ENCODE peak calls at places on chromosome 14, in seven cellular contexts. One of them, this sample, is unnamed.

GRCh38 chr14:103871596-103872480 is 24.5 kb upstream of the PPP1R13B start:
- DNase-seq in choroid plexus epithelial cell: no peak
- DNase-seq in memory B cell: peak; percentile 49
- DNase-seq in renal cortical epithelial cell: no peak
- DNase-seq in COLO829: no peak
- DNase-seq in neural crest cell: no peak
- DNase-seq in aorta: peak; percentile 68
- DNase-seq in this sample: no peak

GRCh38 chr14:68246074-68246980 is 426.7 kb downstream of the RAD51B start:
- DNase-seq in choroid plexus epithelial cell: peak; percentile 42
- DNase-seq in renal cortical epithelial cell: no peak
- DNase-seq in memory B cell: no peak
- DNase-seq in neural crest cell: no peak
- DNase-seq in COLO829: no peak
- DNase-seq in aorta: no peak
- DNase-seq in this sample: no peak

GRCh38 chr14:57732886-57733285 is 133.0 kb downstream of the SLC35F4 start:
- DNase-seq in neural crest cell: no peak
- DNase-seq in renal cortical epithelial cell: no peak
- DNase-seq in COLO829: no peak
- DNase-seq in memory B cell: no peak
- DNase-seq in aorta: no peak
- DNase-seq in choroid plexus epithelial cell: peak; percentile 73
- DNase-seq in this sample: no peak

GRCh38 chr14:95452176-95452889 is 64.1 kb downstream of the SYNE3 start:
- DNase-seq in aorta: no peak
- DNase-seq in choroid plexus epithelial cell: peak; percentile 40
- DNase-seq in neural crest cell: no peak
- DNase-seq in memory B cell: no peak
- DNase-seq in renal cortical epithelial cell: no peak
- DNase-seq in COLO829: peak; percentile 15
- DNase-seq in this sample: no peak

GRCh38 chr14:21024668-21025373 is at the start of gene NDRG2:
- DNase-seq in choroid plexus epithelial cell: peak; percentile 32
- DNase-seq in neural crest cell: peak; percentile 71
- DNase-seq in COLO829: peak; percentile 61
- DNase-seq in aorta: peak; percentile 83
- DNase-seq in renal cortical epithelial cell: no peak
- DNase-seq in memory B cell: peak; percentile 59
- DNase-seq in this sample: peak; percentile 68

GRCh38 chr14:64620910-64621309 is 71.1 kb downstream of the PPP1R36 start:
- DNase-seq in choroid plexus epithelial cell: no peak
- DNase-seq in memory B cell: no peak
- DNase-seq in renal cortical epithelial cell: no peak
- DNase-seq in COLO829: no peak
- DNase-seq in neural crest cell: no peak
- DNase-seq in aorta: no peak
- DNase-seq in this sample: no peak

GRCh38 chr14:22152161-22152870 is 436.7 kb downstream of the DAD1 start:
- DNase-seq in neural crest cell: no peak
- DNase-seq in renal cortical epithelial cell: no peak
- DNase-seq in COLO829: no peak
- DNase-seq in choroid plexus epithelial cell: no peak
- DNase-seq in memory B cell: no peak
- DNase-seq in aorta: no peak
- DNase-seq in this sample: no peak

GRCh38 chr14:60346706-60347105 is 97.7 kb downstream of the PPM1A start:
- DNase-seq in renal cortical epithelial cell: no peak
- DNase-seq in aorta: no peak
- DNase-seq in choroid plexus epithelial cell: peak; percentile 12
- DNase-seq in COLO829: no peak
- DNase-seq in memory B cell: no peak
- DNase-seq in neural crest cell: no peak
- DNase-seq in this sample: no peak

GRCh38 chr14:101865288-101865687 is 99.1 kb upstream of the DYNC1H1 start:
- DNase-seq in neural crest cell: no peak
- DNase-seq in renal cortical epithelial cell: peak; percentile 83
- DNase-seq in memory B cell: no peak
- DNase-seq in aorta: no peak
- DNase-seq in COLO829: no peak
- DNase-seq in choroid plexus epithelial cell: no peak
- DNase-seq in this sample: no peak

GRCh38 chr14:89748004-89748403 is 206.5 kb downstream of the EFCAB11 start:
- DNase-seq in COLO829: peak; percentile 71
- DNase-seq in choroid plexus epithelial cell: peak; percentile 45
- DNase-seq in aorta: no peak
- DNase-seq in memory B cell: no peak
- DNase-seq in renal cortical epithelial cell: no peak
- DNase-seq in neural crest cell: no peak
- DNase-seq in this sample: no peak

GRCh38 chr14:80906336-80906735 is 35.2 kb downstream of the CEP128 start:
- DNase-seq in renal cortical epithelial cell: no peak
- DNase-seq in neural crest cell: no peak
- DNase-seq in COLO829: no peak
- DNase-seq in choroid plexus epithelial cell: no peak
- DNase-seq in aorta: no peak
- DNase-seq in memory B cell: no peak
- DNase-seq in this sample: no peak

GRCh38 chr14:96811265-96811664 is 14.1 kb downstream of the VRK1 start:
- DNase-seq in memory B cell: no peak
- DNase-seq in COLO829: no peak
- DNase-seq in neural crest cell: no peak
- DNase-seq in aorta: no peak
- DNase-seq in renal cortical epithelial cell: no peak
- DNase-seq in choroid plexus epithelial cell: peak; percentile 54
- DNase-seq in this sample: no peak

GRCh38 chr14:74573421-74574091 is 38.5 kb downstream of the LTBP2 start:
- DNase-seq in aorta: peak; percentile 30
- DNase-seq in memory B cell: no peak
- DNase-seq in renal cortical epithelial cell: peak; percentile 68
- DNase-seq in COLO829: no peak
- DNase-seq in neural crest cell: no peak
- DNase-seq in choroid plexus epithelial cell: peak; percentile 48
- DNase-seq in this sample: no peak

GRCh38 chr14:91068642-91069041 is 8.2 kb upstream of the RPS6KA5 start:
- DNase-seq in choroid plexus epithelial cell: no peak
- DNase-seq in aorta: no peak
- DNase-seq in neural crest cell: no peak
- DNase-seq in memory B cell: no peak
- DNase-seq in COLO829: no peak
- DNase-seq in renal cortical epithelial cell: no peak
- DNase-seq in this sample: no peak

GRCh38 chr14:104383088-104383805 is 196.3 kb upstream of the C14orf180 start:
- DNase-seq in memory B cell: no peak
- DNase-seq in neural crest cell: no peak
- DNase-seq in COLO829: no peak
- DNase-seq in renal cortical epithelial cell: no peak
- DNase-seq in choroid plexus epithelial cell: no peak
- DNase-seq in aorta: peak; percentile 38
- DNase-seq in this sample: no peak

GRCh38 chr14:99562848-99563748 is 40.9 kb downstream of the CCDC85C start:
- DNase-seq in choroid plexus epithelial cell: peak; percentile 76
- DNase-seq in memory B cell: no peak
- DNase-seq in renal cortical epithelial cell: peak; percentile 80
- DNase-seq in neural crest cell: peak; percentile 82
- DNase-seq in aorta: peak; percentile 84
- DNase-seq in COLO829: no peak
- DNase-seq in this sample: no peak

GRCh38 chr14:52951730-52952481 is 1.1 kb upstream of the FERMT2 start:
- DNase-seq in neural crest cell: no peak
- DNase-seq in memory B cell: no peak
- DNase-seq in renal cortical epithelial cell: peak; percentile 81
- DNase-seq in COLO829: peak; percentile 85
- DNase-seq in aorta: peak; percentile 64
- DNase-seq in choroid plexus epithelial cell: peak; percentile 92
- DNase-seq in this sample: no peak

GRCh38 chr14:59591641-59592040 is 15.0 kb upstream of the CCDC175 start:
- DNase-seq in COLO829: no peak
- DNase-seq in aorta: no peak
- DNase-seq in memory B cell: no peak
- DNase-seq in neural crest cell: no peak
- DNase-seq in choroid plexus epithelial cell: no peak
- DNase-seq in renal cortical epithelial cell: no peak
- DNase-seq in this sample: no peak

GRCh38 chr14:62597143-62597542 is 448.1 kb downstream of the KCNH5 start:
- DNase-seq in renal cortical epithelial cell: no peak
- DNase-seq in memory B cell: no peak
- DNase-seq in choroid plexus epithelial cell: no peak
- DNase-seq in neural crest cell: no peak
- DNase-seq in aorta: no peak
- DNase-seq in COLO829: no peak
- DNase-seq in this sample: no peak

GRCh38 chr14:77459072-77459723 is 1.3 kb downstream of the AHSA1 start:
- DNase-seq in renal cortical epithelial cell: peak; percentile 74
- DNase-seq in memory B cell: peak; percentile 42
- DNase-seq in COLO829: peak; percentile 62
- DNase-seq in neural crest cell: peak; percentile 61
- DNase-seq in choroid plexus epithelial cell: peak; percentile 90
- DNase-seq in aorta: peak; percentile 60
- DNase-seq in this sample: peak; percentile 58

GRCh38 chr14:95480109-95480886 is 36.2 kb downstream of the SYNE3 start:
- DNase-seq in renal cortical epithelial cell: no peak
- DNase-seq in COLO829: no peak
- DNase-seq in aorta: peak; percentile 80
- DNase-seq in choroid plexus epithelial cell: peak; percentile 18
- DNase-seq in memory B cell: peak; percentile 38
- DNase-seq in neural crest cell: no peak
- DNase-seq in this sample: no peak

GRCh38 chr14:76101384-76101783 is 50.3 kb upstream of the GPATCH2L start:
- DNase-seq in renal cortical epithelial cell: no peak
- DNase-seq in aorta: no peak
- DNase-seq in neural crest cell: no peak
- DNase-seq in choroid plexus epithelial cell: peak; percentile 10
- DNase-seq in COLO829: no peak
- DNase-seq in memory B cell: no peak
- DNase-seq in this sample: no peak

GRCh38 chr14:22177870-22178269 is 411.2 kb downstream of the DAD1 start:
- DNase-seq in memory B cell: no peak
- DNase-seq in renal cortical epithelial cell: no peak
- DNase-seq in aorta: no peak
- DNase-seq in choroid plexus epithelial cell: peak; percentile 21
- DNase-seq in COLO829: no peak
- DNase-seq in neural crest cell: no peak
- DNase-seq in this sample: peak; percentile 58

GRCh38 chr14:73829526-73830431 is 21.9 kb upstream of the PTGR2 start:
- DNase-seq in choroid plexus epithelial cell: peak; percentile 85
- DNase-seq in neural crest cell: no peak
- DNase-seq in renal cortical epithelial cell: peak; percentile 100
- DNase-seq in memory B cell: peak; percentile 14
- DNase-seq in aorta: peak; percentile 61
- DNase-seq in COLO829: no peak
- DNase-seq in this sample: no peak

GRCh38 chr14:99511421-99512109 is 30.4 kb downstream of the CCNK start:
- DNase-seq in renal cortical epithelial cell: no peak
- DNase-seq in COLO829: peak; percentile 39
- DNase-seq in neural crest cell: no peak
- DNase-seq in memory B cell: no peak
- DNase-seq in choroid plexus epithelial cell: peak; percentile 30
- DNase-seq in aorta: no peak
- DNase-seq in this sample: no peak

GRCh38 chr14:100158566-100159106 is 809 bp downstream of the DEGS2 start:
- DNase-seq in aorta: no peak
- DNase-seq in neural crest cell: no peak
- DNase-seq in renal cortical epithelial cell: no peak
- DNase-seq in choroid plexus epithelial cell: no peak
- DNase-seq in memory B cell: no peak
- DNase-seq in COLO829: no peak
- DNase-seq in this sample: no peak

GRCh38 chr14:32004300-32004699 is 72.8 kb upstream of the ARHGAP5 start:
- DNase-seq in aorta: no peak
- DNase-seq in neural crest cell: no peak
- DNase-seq in memory B cell: no peak
- DNase-seq in COLO829: no peak
- DNase-seq in choroid plexus epithelial cell: peak; percentile 82
- DNase-seq in renal cortical epithelial cell: peak; percentile 97
- DNase-seq in this sample: no peak

GRCh38 chr14:58298880-58299664 is 717 bp downstream of the ARID4A start:
- DNase-seq in memory B cell: peak; percentile 42
- DNase-seq in COLO829: no peak
- DNase-seq in neural crest cell: peak; percentile 25
- DNase-seq in choroid plexus epithelial cell: no peak
- DNase-seq in renal cortical epithelial cell: no peak
- DNase-seq in aorta: peak; percentile 65
- DNase-seq in this sample: peak; percentile 8

GRCh38 chr14:105878125-105878524 is 351.7 kb downstream of the TMEM121 start:
- DNase-seq in memory B cell: no peak
- DNase-seq in aorta: peak; percentile 42
- DNase-seq in choroid plexus epithelial cell: no peak
- DNase-seq in COLO829: no peak
- DNase-seq in renal cortical epithelial cell: no peak
- DNase-seq in neural crest cell: no peak
- DNase-seq in this sample: no peak